ENCODE peak calls at places on chromosome 1, in ten cellular contexts. O is activated T-helper 1 cell treated with Interleukin-2 at 50 U/mL for 16 hours; K is T-helper 1 cell; R is nephron progenitor cell; M is substantia nigra; J is SJSA1; A is cardiac septum; Q is activated naive CD4-positive, alpha-beta T cell treated with Interleukin-2 at 50 U/mL for 16 hours; U is stimulated activated naive B cell treated with anti-CD40 and anti-IgM and Interleukin-4, amounts not matched to agents 10 μg/mL and 1 μg/mL and 100 μg/mL, for 72 hours; D is mesothelial cell of epicardium. T is an unnamed sample.

GRCh38 chr1:90694846-90695245 is 22.3 kb downstream of the BARHL2 start:
- DNase-seq in O (no peak), K (no peak), R (no peak), M (no peak), J (no peak), A (no peak), Q (no peak), U (no peak), D (no peak), T (no peak)

GRCh38 chr1:183080406-183080805 is 57.2 kb downstream of the LAMC1 start:
- DNase-seq in O (no peak), K (no peak), R (no peak), M (no peak), J (no peak), A (no peak), Q (no peak), U (no peak), D (no peak), T (no peak)

GRCh38 chr1:78687914-78688313 is 38.3 kb downstream of the IFI44 start:
- DNase-seq in O (no peak), K (no peak), R (no peak), M (no peak), J (no peak), A (no peak), Q (no peak), U (no peak), D (no peak), T (no peak)

GRCh38 chr1:47710075-47711071 is 272.5 kb downstream of the FOXD2 start:
- DNase-seq in O (peak), K (peak), R (peak), M (peak), J (peak), A (peak), Q (peak), U (peak), D (peak), T (peak)

GRCh38 chr1:96075704-96076455 is 645.7 kb upstream of the PTBP2 start:
- DNase-seq in O (no peak), K (no peak), R (no peak), M (no peak), J (no peak), A (no peak), Q (no peak), U (no peak), D (no peak), T (no peak)

GRCh38 chr1:43536864-43537358 is 6.2 kb downstream of the PTPRF start:
- DNase-seq in O (no peak), K (no peak), R (no peak), M (no peak), J (no peak), A (no peak), Q (no peak), U (no peak), D (no peak), T (no peak)

GRCh38 chr1:14976260-14976659 is 177.3 kb upstream of the TMEM51 start:
- DNase-seq in O (no peak), K (no peak), R (no peak), M (no peak), J (no peak), A (no peak), Q (no peak), U (no peak), D (no peak), T (no peak)

GRCh38 chr1:235073331-235073967 is 55.2 kb downstream of the TOMM20 start:
- DNase-seq in O (no peak), K (no peak), R (no peak), M (peak), J (no peak), A (peak), Q (no peak), U (no peak), D (no peak), T (peak)

GRCh38 chr1:95806171-95806570 is 572.2 kb downstream of the RWDD3 start:
- DNase-seq in O (no peak), K (no peak), R (no peak), M (no peak), J (no peak), A (no peak), Q (no peak), U (no peak), D (no peak), T (no peak)

GRCh38 chr1:204128964-204129896 is 22.6 kb downstream of the ETNK2 start:
- DNase-seq in O (peak), K (peak), R (peak), M (peak), J (peak), A (peak), Q (peak), U (no peak), D (peak), T (peak)

GRCh38 chr1:240833057-240833456 is 221.1 kb upstream of the GREM2 start:
- DNase-seq in O (no peak), K (no peak), R (no peak), M (no peak), J (no peak), A (no peak), Q (no peak), U (no peak), D (no peak), T (no peak)

GRCh38 chr1:64920936-64921589 is 45.3 kb downstream of the JAK1 start:
- DNase-seq in O (no peak), K (no peak), R (no peak), M (no peak), J (no peak), A (no peak), Q (no peak), U (no peak), D (no peak), T (no peak)

GRCh38 chr1:2789164-2789985 is 12.1 kb downstream of the TTC34 start:
- DNase-seq in O (no peak), K (no peak), R (no peak), M (no peak), J (no peak), A (peak), Q (no peak), U (no peak), D (no peak), T (no peak)

GRCh38 chr1:46001087-46001785 is 131.2 kb downstream of the PIK3R3 start:
- DNase-seq in O (no peak), K (no peak), R (no peak), M (no peak), J (no peak), A (no peak), Q (no peak), U (no peak), D (no peak), T (no peak)

GRCh38 chr1:192158181-192158580 is at the start of gene RGS18:
- DNase-seq in O (no peak), K (no peak), R (no peak), M (no peak), J (no peak), A (no peak), Q (no peak), U (no peak), D (no peak), T (no peak)

GRCh38 chr1:24955161-24955560 is 25.1 kb upstream of the RUNX3 start:
- DNase-seq in O (peak), K (peak), R (no peak), M (no peak), J (peak), A (no peak), Q (peak), U (peak), D (no peak), T (no peak)

GRCh38 chr1:205523891-205524793 is 19.7 kb downstream of the CDK18 start:
- DNase-seq in O (peak), K (peak), R (peak), M (peak), J (peak), A (no peak), Q (peak), U (peak), D (peak), T (peak)

GRCh38 chr1:154883919-154884867 is 14.1 kb upstream of the KCNN3 start:
- DNase-seq in O (no peak), K (no peak), R (no peak), M (no peak), J (no peak), A (peak), Q (no peak), U (no peak), D (no peak), T (peak)

GRCh38 chr1:51930329-51930728 is 51.8 kb upstream of the NRDC start:
- DNase-seq in O (no peak), K (no peak), R (no peak), M (no peak), J (no peak), A (no peak), Q (no peak), U (no peak), D (no peak), T (no peak)

GRCh38 chr1:45116820-45117219 is 89.6 kb downstream of the ZSWIM5 start:
- DNase-seq in O (no peak), K (no peak), R (no peak), M (no peak), J (no peak), A (no peak), Q (no peak), U (no peak), D (no peak), T (no peak)

T was measured in stomach.